ENCODE peak calls at places on chromosome 14, in seven cellular contexts. D is transverse colon; K is neural progenitor cell; E is Peyer's patch; X is H9; R is hepatocyte; W is CD8-positive, alpha-beta memory T cell. J is an unnamed sample. For H3K4me1 and H3K27me3, the result is how much of the 10 kb centered on the place peaks cover.

GRCh38 chr14:67263499-67264149 is 22.4 kb downstream of the PALS1 start:
- DNase-seq in X (no peak), R (peak), K (no peak), W (no peak), D (no peak), E (no peak), J (no peak)

GRCh38 chr14:33646692-33647260 is 304.1 kb downstream of the EGLN3 start:
- DNase-seq in R (no peak), X (no peak), D (no peak), K (no peak), E (no peak), W (no peak), J (peak)

GRCh38 chr14:23300687-23301223 is 1.9 kb downstream of the PPP1R3E start:
- DNase-seq in D (peak), R (peak), E (peak), X (no peak), W (no peak), K (peak), J (peak)

GRCh38 chr14:24246765-24247212 is 4.4 kb upstream of the TINF2 start:
- DNase-seq in E (peak), K (no peak), W (no peak), R (no peak), D (peak), X (no peak), J (no peak)

GRCh38 chr14:73916324-73916723 is 29.7 kb downstream of the ZNF410 start:
- DNase-seq in X (no peak), D (no peak), W (no peak), K (no peak), E (no peak), R (no peak), J (no peak)

GRCh38 chr14:94424371-94424770 is 28.2 kb downstream of the SERPINA11 start:
- DNase-seq in D (no peak), K (no peak), R (no peak), X (no peak), W (no peak), E (no peak), J (no peak)

GRCh38 chr14:90552465-90553297 is 155.9 kb downstream of the CALM1 start:
- DNase-seq in X (no peak), E (no peak), K (no peak), W (peak), D (no peak), R (no peak), J (no peak)

GRCh38 chr14:59272633-59273032 is 84.2 kb downstream of the DAAM1 start:
- DNase-seq in X (no peak), W (no peak), K (no peak), R (no peak), E (no peak), D (no peak), J (no peak)

GRCh38 chr14:31435276-31435675 is 14.9 kb upstream of the HEATR5A start:
- DNase-seq in W (no peak), R (no peak), X (no peak), E (no peak), K (no peak), D (no peak), J (no peak)

GRCh38 chr14:46490150-46490769 is 161.3 kb downstream of the RPL10L start:
- DNase-seq in R (peak), E (no peak), D (no peak), K (peak), W (no peak), X (peak), J (peak)

GRCh38 chr14:85263916-85264315 is 266.0 kb upstream of the FLRT2 start:
- DNase-seq in X (no peak), R (no peak), W (no peak), E (no peak), D (no peak), K (no peak), J (no peak)

GRCh38 chr14:81834308-81834707 is 300.7 kb upstream of the SEL1L start:
- DNase-seq in K (no peak), W (no peak), E (no peak), D (no peak), X (no peak), R (no peak), J (peak)

GRCh38 chr14:53034688-53035087 is 83.8 kb upstream of the FERMT2 start:
- DNase-seq in E (no peak), R (no peak), W (no peak), X (no peak), D (no peak), K (no peak), J (no peak)

GRCh38 chr14:85607571-85608219 is 77.8 kb downstream of the FLRT2 start:
- DNase-seq in X (no peak), K (no peak), D (no peak), W (no peak), E (no peak), R (peak), J (peak)

GRCh38 chr14:67429651-67430205 is 17.8 kb upstream of the PLEK2 start:
- DNase-seq in R (no peak), W (no peak), K (no peak), D (no peak), X (no peak), E (no peak), J (no peak)

GRCh38 chr14:24903337-24903736 is 146.6 kb downstream of the STXBP6 start:
- DNase-seq in K (no peak), E (no peak), D (no peak), R (no peak), X (no peak), W (no peak), J (peak)

GRCh38 chr14:94544726-94545125 is 16.5 kb upstream of the SERPINA4 start:
- DNase-seq in K (no peak), W (no peak), R (no peak), D (no peak), X (no peak), E (no peak), J (no peak)

GRCh38 chr14:99566390-99567354 is 37.3 kb downstream of the CCDC85C start:
- DNase-seq in E (peak), K (no peak), W (no peak), X (no peak), R (no peak), D (no peak), J (no peak)

GRCh38 chr14:99570542-99571302 is 33.3 kb downstream of the CCDC85C start:
- DNase-seq in W (no peak), K (peak), D (no peak), X (no peak), R (no peak), E (no peak), J (no peak)

GRCh38 chr14:99569725-99570541 is 34.1 kb downstream of the CCDC85C start:
- DNase-seq in D (no peak), K (no peak), E (no peak), W (no peak), R (no peak), X (no peak), J (no peak)

GRCh38 chr14:99571303-99571986 is 32.6 kb downstream of the CCDC85C start:
- DNase-seq in R (no peak), E (peak), X (no peak), K (no peak), D (peak), W (no peak), J (no peak)

DNA sequence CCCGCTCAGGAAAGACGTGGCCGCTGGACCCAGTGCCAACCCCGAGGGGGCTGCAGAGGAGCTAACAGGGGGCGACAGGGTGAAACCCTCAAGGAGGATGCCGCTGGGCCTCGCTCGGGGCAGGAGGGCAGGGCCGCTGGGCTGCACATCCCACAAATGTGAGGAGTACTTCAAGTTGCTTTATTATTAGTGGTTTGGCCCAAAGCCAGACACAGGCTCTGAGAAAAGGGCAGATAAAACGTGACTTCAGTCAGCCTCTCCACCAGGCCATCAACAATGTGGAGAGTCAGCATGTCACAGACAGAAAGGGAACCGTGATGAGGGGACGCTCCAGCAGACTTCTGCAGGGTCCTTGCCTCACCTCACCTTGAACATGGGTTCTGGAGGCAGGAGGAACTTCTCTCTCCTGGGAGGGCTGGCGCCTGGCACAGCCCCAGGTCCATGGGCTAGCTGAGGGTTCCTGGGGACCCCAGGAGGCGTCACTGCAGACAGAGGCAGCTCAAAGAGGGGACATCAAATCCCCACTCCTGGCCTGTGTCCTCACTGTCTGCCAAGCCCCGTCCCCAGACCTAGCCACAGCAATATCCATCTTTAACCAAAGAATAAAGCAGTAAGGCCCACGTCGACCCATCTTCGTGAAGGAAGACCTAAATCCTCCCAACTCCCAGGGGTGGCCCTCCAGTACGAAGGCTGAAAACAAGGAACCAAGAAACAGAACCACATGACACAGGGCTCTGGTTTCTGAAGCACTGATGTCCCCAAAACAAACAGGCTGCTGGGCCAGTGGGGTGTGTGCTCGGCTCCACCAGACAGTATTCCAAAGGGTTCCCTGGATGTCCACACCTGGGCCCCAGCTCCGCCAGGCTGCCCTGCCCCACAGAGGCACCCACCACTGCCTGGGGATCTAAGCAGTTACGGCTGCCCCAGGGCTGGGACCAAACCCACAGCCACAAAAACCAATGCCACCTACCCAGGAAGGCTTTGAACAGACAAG is 35.1 kb downstream of the CCDC85C start:
- DNase-seq in X (no peak), W (no peak), R (no peak), K (no peak), E (no peak), D (no peak), J (no peak)
- H3K4me1 ChIP-seq in X (under half), W (under half), R (half or more), K (half or more), E (under half), D (half or more), J (under half)

GRCh38 chr14:20986811-20987210 is 3.0 kb upstream of the METTL17 start:
- DNase-seq in D (no peak), R (peak), E (no peak), W (no peak), X (no peak), K (no peak), J (peak)
- H3K27ac ChIP-seq in D (peak), R (peak), E (no peak), W (no peak), X (no peak), K (no peak), J (peak)

DNA sequence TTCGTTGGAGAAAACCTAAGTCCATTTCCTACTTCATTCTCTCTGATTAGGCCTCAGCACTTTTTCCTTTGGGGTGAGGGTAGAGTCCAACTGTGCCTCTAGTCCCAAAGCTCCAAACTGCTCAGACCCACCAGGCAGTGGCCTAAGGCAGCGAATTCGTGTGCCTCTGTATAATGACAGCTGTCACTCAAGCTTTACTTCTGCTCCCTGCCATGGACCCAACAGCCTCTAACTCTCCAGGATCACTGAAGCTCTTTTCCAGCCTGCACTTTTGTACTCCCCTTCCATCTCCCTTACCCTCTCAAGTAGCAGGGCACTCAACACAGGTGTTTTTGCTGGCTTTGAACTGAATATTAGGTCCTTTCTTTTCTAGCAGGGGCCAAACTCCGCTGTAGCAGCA is 14.8 kb upstream of the OR6S1 start:
- DNase-seq in D (no peak), W (no peak), K (no peak), X (no peak), R (no peak), E (no peak), J (no peak)
- H3K27me3 ChIP-seq in D (half or more), W (half or more), K (half or more), X (under half), R (half or more), E (under half), J (under half)

GRCh38 chr14:103393078-103393477 is 7.9 kb downstream of the MARK3 start:
- DNase-seq in X (no peak), E (no peak), K (no peak), W (no peak), R (no peak), D (no peak), J (no peak)

GRCh38 chr14:103395245-103395644 is 10.0 kb downstream of the MARK3 start:
- DNase-seq in R (no peak), E (no peak), D (no peak), X (no peak), W (no peak), K (no peak), J (no peak)

GRCh38 chr14:103393687-103394626 is 8.7 kb downstream of the MARK3 start:
- DNase-seq in D (no peak), E (no peak), R (peak), K (peak), X (no peak), W (no peak), J (no peak)

GRCh38 chr14:103398427-103399195 is 13.4 kb downstream of the MARK3 start:
- DNase-seq in X (no peak), R (no peak), K (no peak), E (no peak), D (no peak), W (no peak), J (no peak)

GRCh38 chr14:103396463-103396862 is 11.2 kb downstream of the MARK3 start:
- DNase-seq in K (no peak), W (no peak), D (no peak), X (no peak), R (no peak), E (no peak), J (no peak)
- H3K4me1 ChIP-seq in K (under half), W (half or more), D (half or more), X (under half), R (under half), E (under half), J (under half)

GRCh38 chr14:50615566-50615965 is 52.5 kb downstream of the SAV1 start:
- DNase-seq in X (no peak), K (no peak), E (no peak), W (no peak), R (no peak), D (no peak), J (no peak)
- H3K27ac ChIP-seq in X (no peak), K (no peak), E (no peak), W (no peak), R (no peak), D (no peak), J (no peak)

GRCh38 chr14:54676822-54677708 is 110.1 kb downstream of the SAMD4A start:
- DNase-seq in D (no peak), W (no peak), E (no peak), R (peak), K (peak), X (peak), J (peak)

GRCh38 chr14:54681819-54682261 is 114.9 kb downstream of the SAMD4A start:
- DNase-seq in X (no peak), K (no peak), W (no peak), E (no peak), R (no peak), D (no peak), J (peak)

GRCh38 chr14:54683882-54684794 is 117.2 kb downstream of the SAMD4A start:
- DNase-seq in E (no peak), K (peak), R (no peak), W (no peak), D (peak), X (peak), J (peak)

GRCh38 chr14:54682578-54682977 is 115.7 kb downstream of the SAMD4A start:
- DNase-seq in D (no peak), E (no peak), X (no peak), R (no peak), K (no peak), W (no peak), J (no peak)

GRCh38 chr14:54680636-54681035 is 113.7 kb downstream of the SAMD4A start:
- DNase-seq in R (no peak), E (no peak), W (no peak), K (no peak), D (no peak), X (no peak), J (no peak)
- H3K27me3 ChIP-seq in R (under half), E (under half), W (under half), K (under half), D (under half), X (under half), J (under half)

GRCh38 chr14:61466249-61466904 is 145.0 kb downstream of the PRKCH start:
- DNase-seq in E (no peak), D (peak), W (no peak), K (peak), X (peak), R (peak), J (peak)

GRCh38 chr14:61468063-61468825 is 146.9 kb downstream of the PRKCH start:
- DNase-seq in E (no peak), R (no peak), W (no peak), D (no peak), X (no peak), K (no peak), J (no peak)

GRCh38 chr14:61467281-61467680 is 145.9 kb downstream of the PRKCH start:
- DNase-seq in X (no peak), E (no peak), W (no peak), D (no peak), R (no peak), K (no peak), J (no peak)

GRCh38 chr14:61469771-61470170 is 148.4 kb downstream of the PRKCH start:
- DNase-seq in E (no peak), X (no peak), K (no peak), W (no peak), R (no peak), D (no peak), J (no peak)

DNA sequence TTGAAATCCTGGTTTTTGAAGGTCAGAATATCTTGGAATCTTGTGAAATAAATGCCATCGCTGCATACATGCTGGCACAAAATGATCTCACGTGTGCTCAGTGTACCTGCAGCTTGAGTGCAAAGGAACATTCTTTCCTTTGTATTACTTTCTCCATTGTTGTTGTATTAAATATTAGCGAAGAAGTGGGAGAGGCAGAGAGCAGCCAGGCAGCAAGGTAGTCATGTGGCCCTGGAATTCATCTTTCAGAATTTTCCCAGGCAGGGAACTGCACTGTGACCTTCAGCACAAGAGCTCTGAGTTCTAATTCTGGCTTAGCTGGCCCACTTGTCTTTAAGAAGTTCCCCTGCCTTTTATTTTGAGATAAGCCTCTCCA is 145.5 kb downstream of the PRKCH start:
- DNase-seq in R (no peak), W (no peak), E (no peak), D (no peak), X (no peak), K (no peak), J (no peak)
- H3K4me1 ChIP-seq in R (under half), W (half or more), E (under half), D (under half), X (under half), K (under half), J (under half)

J was measured in foreskin keratinocyte.